ENCODE peak calls at places on chromosomes 5 and 9, in ten cellular contexts. W is BJ, R is IMR-90, T is tibial artery, Y is Peyer's patch, S is HCT116, N is A172, I is left cardiac atrium, F is NCI-H1417 treated with DMSO at 0.1 percent for 48 hours, P is DMS153. Z is an unnamed sample.

GRCh38 chr9:121699271-121700164 is 48.1 kb downstream of the DAB2IP start:
- DNase-seq in T (no peak), N (peak), W (no peak), R (peak), Y (peak), F (peak), I (peak), S (no peak), P (no peak), Z (peak)

GRCh38 chr5:141234109-141234508 is 11.0 kb downstream of the PCDHB14 start:
- DNase-seq in N (no peak), I (no peak), Y (no peak), P (no peak), F (no peak), T (no peak), W (no peak), S (no peak), R (peak), Z (no peak)

GRCh38 chr9:124684140-124684539 is 87.0 kb downstream of the NR6A1 start:
- DNase-seq in I (no peak), N (no peak), Y (no peak), P (no peak), R (no peak), T (no peak), W (no peak), F (no peak), S (no peak), Z (no peak)

GRCh38 chr9:91116226-91116625 is 245.5 kb downstream of the AUH start:
- DNase-seq in Y (no peak), F (no peak), I (no peak), T (no peak), S (no peak), W (no peak), R (no peak), N (no peak), P (no peak), Z (no peak)

GRCh38 chr5:102922111-102922510 is 167.0 kb downstream of the PAM start:
- DNase-seq in N (no peak), T (no peak), I (no peak), Y (no peak), F (no peak), R (no peak), S (no peak), W (no peak), P (no peak), Z (no peak)

GRCh38 chr9:7777776-7778175 is 21.8 kb downstream of the DMAC1 start:
- DNase-seq in N (no peak), R (no peak), P (peak), Y (no peak), I (no peak), S (no peak), F (peak), T (no peak), W (no peak), Z (no peak)

GRCh38 chr9:90340421-90340820 is 302.2 kb downstream of the DIRAS2 start:
- DNase-seq in F (no peak), Y (no peak), N (peak), I (no peak), P (no peak), R (peak), T (no peak), S (no peak), W (peak), Z (no peak)

GRCh38 chr5:89457411-89458329 is 574.7 kb upstream of the MEF2C start:
- DNase-seq in F (no peak), N (peak), P (peak), W (peak), R (no peak), Y (no peak), S (peak), I (peak), T (peak), Z (peak)

GRCh38 chr5:178465228-178465860 is 124.8 kb downstream of the COL23A1 start:
- DNase-seq in N (no peak), I (no peak), S (no peak), P (no peak), F (no peak), T (peak), R (no peak), Y (peak), W (no peak), Z (no peak)

GRCh38 chr9:122463828-122464632 is 13.7 kb downstream of the OR1J1 start:
- DNase-seq in P (peak), I (no peak), F (no peak), W (no peak), Y (peak), S (peak), T (no peak), R (no peak), N (peak), Z (no peak)

GRCh38 chr5:139470821-139471300 is at the start of gene SMIM33:
- DNase-seq in R (no peak), P (no peak), Y (peak), W (no peak), F (no peak), S (no peak), T (no peak), N (no peak), I (no peak), Z (no peak)

GRCh38 chr5:112548246-112548982 is 129.3 kb upstream of the EPB41L4A start:
- DNase-seq in I (no peak), W (peak), P (no peak), F (no peak), S (no peak), Y (no peak), T (no peak), N (peak), R (peak), Z (no peak)

GRCh38 chr9:114844766-114845165 is 38.9 kb upstream of the TNFSF15 start:
- DNase-seq in S (no peak), W (no peak), T (no peak), Y (no peak), R (no peak), N (no peak), P (no peak), F (no peak), I (no peak), Z (no peak)

GRCh38 chr9:126696764-126697145 is 83.0 kb downstream of the LMX1B start:
- DNase-seq in F (no peak), S (no peak), I (peak), Y (no peak), P (no peak), N (no peak), T (no peak), R (no peak), W (no peak), Z (no peak)

GRCh38 chr9:134689320-134690181 is 47.9 kb downstream of the COL5A1 start:
- DNase-seq in W (no peak), F (no peak), R (peak), P (no peak), T (peak), Y (peak), S (peak), N (peak), I (peak), Z (peak)

GRCh38 chr5:151738125-151738848 is 20.1 kb downstream of the ATOX1 start:
- DNase-seq in Y (no peak), T (no peak), S (no peak), N (peak), R (no peak), I (no peak), W (no peak), P (no peak), F (no peak), Z (no peak)

GRCh38 chr5:173917788-173918786 is 29.9 kb downstream of the CPEB4 start:
- DNase-seq in I (peak), S (peak), R (peak), P (peak), Y (peak), N (peak), W (peak), T (peak), F (peak), Z (peak)

GRCh38 chr9:76962732-76963131 is 56.7 kb upstream of the FOXB2 start:
- DNase-seq in W (no peak), Y (no peak), F (no peak), T (no peak), R (no peak), I (no peak), P (no peak), N (no peak), S (no peak), Z (no peak)

GRCh38 chr9:15277400-15278137 is 29.4 kb downstream of the TTC39B start:
- DNase-seq in I (no peak), T (no peak), W (no peak), F (no peak), P (no peak), S (peak), Y (no peak), N (peak), R (peak), Z (no peak)

GRCh38 chr5:115194671-115195070 is 25.0 kb upstream of the TRIM36 start:
- DNase-seq in Y (no peak), S (no peak), P (no peak), N (no peak), W (peak), R (no peak), T (no peak), I (no peak), F (no peak), Z (no peak)

GRCh38 chr5:150181035-150181434 is 8.8 kb upstream of the SLC6A7 start:
- DNase-seq in Y (no peak), N (no peak), W (no peak), P (no peak), I (no peak), R (peak), S (no peak), T (no peak), F (no peak), Z (peak)

GRCh38 chr5:176550275-176550831 is 1.2 kb downstream of the CDHR2 start:
- DNase-seq in R (no peak), P (no peak), F (no peak), Y (peak), N (no peak), I (no peak), S (no peak), T (no peak), W (no peak), Z (peak)

GRCh38 chr5:1874820-1875219 is 7.9 kb downstream of the IRX4 start:
- DNase-seq in S (no peak), Y (no peak), I (no peak), W (no peak), N (no peak), R (no peak), P (peak), T (no peak), F (no peak), Z (no peak)

GRCh38 chr9:135770771-135771170 is 68.8 kb downstream of the KCNT1 start:
- DNase-seq in F (no peak), N (no peak), R (no peak), T (no peak), Y (no peak), P (no peak), I (no peak), S (no peak), W (no peak), Z (no peak)

GRCh38 chr5:173554038-173554955 is 62.2 kb downstream of the BOD1 start:
- DNase-seq in P (no peak), N (no peak), T (no peak), S (no peak), F (no peak), Y (no peak), W (no peak), I (no peak), R (no peak), Z (no peak)

GRCh38 chr5:168187599-168187998 is 103.8 kb upstream of the WWC1 start:
- DNase-seq in F (no peak), I (no peak), P (no peak), Y (no peak), S (no peak), T (no peak), R (no peak), N (no peak), W (no peak), Z (no peak)

GRCh38 chr5:83608122-83608521 is 112.5 kb downstream of the HAPLN1 start:
- DNase-seq in R (peak), F (no peak), I (peak), Y (no peak), P (no peak), T (no peak), S (peak), W (no peak), N (peak), Z (no peak)

GRCh38 chr9:96478829-96479371 is 28.9 kb downstream of the HABP4 start:
- DNase-seq in S (no peak), T (no peak), N (no peak), F (no peak), P (no peak), Y (no peak), R (peak), I (no peak), W (no peak), Z (no peak)

GRCh38 chr5:140150201-140150600 is 24.5 kb downstream of the IGIP start:
- DNase-seq in R (no peak), S (no peak), I (no peak), Y (no peak), W (no peak), N (no peak), F (no peak), P (no peak), T (peak), Z (no peak)

GRCh38 chr9:88388203-88388885 is at the start of gene SPIN1:
- DNase-seq in N (peak), W (no peak), T (peak), P (peak), I (peak), F (peak), Y (peak), S (peak), R (peak), Z (peak)

GRCh38 chr5:142072488-142072887 is 36.1 kb upstream of the NDFIP1 start:
- DNase-seq in W (no peak), T (no peak), I (no peak), S (no peak), R (no peak), Y (no peak), P (no peak), N (no peak), F (no peak), Z (no peak)

GRCh38 chr5:28216939-28217360 is 1178.6 kb upstream of the CDH9 start:
- DNase-seq in T (no peak), P (no peak), R (no peak), F (no peak), I (no peak), N (peak), Y (no peak), S (no peak), W (no peak), Z (no peak)